ENCODE peak calls at places on chromosomes 7 and 10, in seven cellular contexts. One of them, this sample, is unnamed.

GRCh38 chr10:49174926-49175500 is 13.2 kb downstream of the TMEM273 start:
- DNase-seq in amniotic stem cell: no peak
- DNase-seq in GM12891: no peak
- DNase-seq in NCI-H2081 treated with DMSO at 0.1 percent for 48 hours: no peak
- DNase-seq in NCI-H748 treated with DMSO at 0.1 percent for 48 hours: no peak
- DNase-seq in K562: peak
- DNase-seq in GM10248: no peak
- DNase-seq in this sample: no peak

GRCh38 chr7:120989571-120990220 is 1.2 kb downstream of the CPED1 start:
- DNase-seq in amniotic stem cell: no peak
- DNase-seq in GM12891: no peak
- DNase-seq in NCI-H2081 treated with DMSO at 0.1 percent for 48 hours: no peak
- DNase-seq in NCI-H748 treated with DMSO at 0.1 percent for 48 hours: no peak
- DNase-seq in K562: no peak
- DNase-seq in GM10248: no peak
- DNase-seq in this sample: no peak

GRCh38 chr7:10085231-10085630 is 888.4 kb upstream of the PHF14 start:
- DNase-seq in amniotic stem cell: no peak
- DNase-seq in GM12891: no peak
- DNase-seq in NCI-H2081 treated with DMSO at 0.1 percent for 48 hours: no peak
- DNase-seq in NCI-H748 treated with DMSO at 0.1 percent for 48 hours: no peak
- DNase-seq in K562: no peak
- DNase-seq in GM10248: no peak
- DNase-seq in this sample: no peak

GRCh38 chr7:138975343-138976104 is 5.7 kb downstream of the KIAA1549 start:
- DNase-seq in amniotic stem cell: no peak
- DNase-seq in GM12891: no peak
- DNase-seq in NCI-H2081 treated with DMSO at 0.1 percent for 48 hours: no peak
- DNase-seq in NCI-H748 treated with DMSO at 0.1 percent for 48 hours: no peak
- DNase-seq in K562: no peak
- DNase-seq in GM10248: no peak
- DNase-seq in this sample: no peak

GRCh38 chr7:70620333-70621055 is 511.4 kb upstream of the GALNT17 start:
- DNase-seq in amniotic stem cell: no peak
- DNase-seq in GM12891: no peak
- DNase-seq in NCI-H2081 treated with DMSO at 0.1 percent for 48 hours: no peak
- DNase-seq in NCI-H748 treated with DMSO at 0.1 percent for 48 hours: no peak
- DNase-seq in K562: no peak
- DNase-seq in GM10248: no peak
- DNase-seq in this sample: no peak

GRCh38 chr7:146956853-146957252 is 840.3 kb downstream of the CNTNAP2 start:
- DNase-seq in amniotic stem cell: no peak
- DNase-seq in GM12891: no peak
- DNase-seq in NCI-H2081 treated with DMSO at 0.1 percent for 48 hours: peak
- DNase-seq in NCI-H748 treated with DMSO at 0.1 percent for 48 hours: peak
- DNase-seq in K562: no peak
- DNase-seq in GM10248: no peak
- DNase-seq in this sample: no peak

GRCh38 chr7:130887182-130888016 is 153.4 kb upstream of the KLF14 start:
- DNase-seq in amniotic stem cell: peak
- DNase-seq in GM12891: no peak
- DNase-seq in NCI-H2081 treated with DMSO at 0.1 percent for 48 hours: no peak
- DNase-seq in NCI-H748 treated with DMSO at 0.1 percent for 48 hours: no peak
- DNase-seq in K562: no peak
- DNase-seq in GM10248: no peak
- DNase-seq in this sample: no peak

GRCh38 chr10:19658131-19658530 is 158.1 kb upstream of the PLXDC2 start:
- DNase-seq in amniotic stem cell: no peak
- DNase-seq in GM12891: no peak
- DNase-seq in NCI-H2081 treated with DMSO at 0.1 percent for 48 hours: no peak
- DNase-seq in NCI-H748 treated with DMSO at 0.1 percent for 48 hours: no peak
- DNase-seq in K562: no peak
- DNase-seq in GM10248: no peak
- DNase-seq in this sample: no peak

GRCh38 chr7:959271-959670 is 4.8 kb upstream of the ADAP1 start:
- DNase-seq in amniotic stem cell: no peak
- DNase-seq in GM12891: no peak
- DNase-seq in NCI-H2081 treated with DMSO at 0.1 percent for 48 hours: no peak
- DNase-seq in NCI-H748 treated with DMSO at 0.1 percent for 48 hours: no peak
- DNase-seq in K562: no peak
- DNase-seq in GM10248: no peak
- DNase-seq in this sample: no peak

GRCh38 chr10:61903184-61903990 is 1.9 kb downstream of the ARID5B start:
- DNase-seq in amniotic stem cell: no peak
- DNase-seq in GM12891: no peak
- DNase-seq in NCI-H2081 treated with DMSO at 0.1 percent for 48 hours: no peak
- DNase-seq in NCI-H748 treated with DMSO at 0.1 percent for 48 hours: peak
- DNase-seq in K562: peak
- DNase-seq in GM10248: peak
- DNase-seq in this sample: peak